ENCODE peak calls at places on chromosomes 4 and X, in eight cellular contexts. J, L, P, B, N, X, U and R are unnamed samples.

GRCh38 chr4:26288308-26288982 is 32.4 kb upstream of the RBPJ start:
- DNase-seq in N (no peak), J (no peak), X (no peak), P (no peak), U (no peak), L (peak; percentile 73), B (no peak), R (no peak)

GRCh38 chrX:132219343-132219768 is at the start of gene RAP2C:
- DNase-seq in U (peak; percentile 76), X (peak; percentile 52), P (peak; percentile 74), J (peak; percentile 72), L (no peak), B (peak; percentile 63), N (peak; percentile 75), R (peak; percentile 82)

GRCh38 chrX:39577976-39578962 is 519.5 kb downstream of the BCOR start:
- DNase-seq in L (peak; percentile 68), J (peak; percentile 49), B (peak; percentile 15), U (peak; percentile 26), X (no peak), P (no peak), N (no peak), R (peak; percentile 41)

GRCh38 chr4:114688063-114688462 is 89.5 kb downstream of the UGT8 start:
- DNase-seq in J (no peak), L (no peak), U (no peak), P (no peak), N (no peak), B (no peak), X (no peak), R (no peak)

GRCh38 chrX:34382416-34382815 is 250.3 kb upstream of the FAM47A start:
- DNase-seq in X (no peak), P (no peak), J (no peak), B (no peak), N (no peak), U (no peak), L (no peak), R (no peak)

GRCh38 chr4:127055349-127055748 is 577.4 kb upstream of the INTU start:
- DNase-seq in B (no peak), L (no peak), P (no peak), U (no peak), X (no peak), N (no peak), J (no peak), R (no peak)

GRCh38 chrX:41022579-41022978 is 62.7 kb upstream of the USP9X start:
- DNase-seq in U (no peak), P (no peak), J (no peak), X (no peak), B (no peak), N (no peak), L (no peak), R (no peak)

GRCh38 chrX:31366076-31366475 is 294.2 kb upstream of the FTHL17 start:
- DNase-seq in L (no peak), B (no peak), P (no peak), X (no peak), J (no peak), U (no peak), N (no peak), R (no peak)

GRCh38 chr4:111027526-111027925 is 404.6 kb upstream of the PITX2 start:
- DNase-seq in P (no peak), U (no peak), L (no peak), J (no peak), N (no peak), B (no peak), X (no peak), R (no peak)

GRCh38 chr4:173935622-173936405 is 347.7 kb downstream of the FBXO8 start:
- DNase-seq in P (no peak), L (no peak), U (no peak), N (no peak), X (no peak), J (no peak), B (no peak), R (no peak)

GRCh38 chrX:104136241-104137019 is 20.4 kb downstream of the SLC25A53 start:
- DNase-seq in L (peak; percentile 35), N (peak; percentile 70), X (no peak), P (peak; percentile 62), J (peak; percentile 83), U (peak; percentile 72), B (no peak), R (peak; percentile 67)

GRCh38 chr4:127240721-127241120 is 392.0 kb upstream of the INTU start:
- DNase-seq in X (no peak), B (no peak), N (no peak), J (no peak), L (no peak), P (no peak), U (no peak), R (no peak)

GRCh38 chrX:115553171-115553570 is 7.8 kb upstream of the PLS3 start:
- DNase-seq in X (no peak), J (no peak), N (no peak), P (no peak), U (no peak), B (no peak), L (no peak), R (no peak)
- TF ChIP-seq EP300 in X (no peak), J (no peak), N (no peak), P (no peak), U (no peak), B (no peak), L (no peak), R (no peak)

GRCh38 chr4:145938618-145939177 is at the start of gene ZNF827:
- DNase-seq in X (peak; percentile 65), U (peak; percentile 59), B (no peak), P (peak; percentile 53), N (no peak), J (peak; percentile 72), L (peak; percentile 49), R (peak; percentile 78)

GRCh38 chr4:145937021-145937861 is 1.4 kb downstream of the ZNF827 start:
- DNase-seq in B (peak; percentile 22), N (no peak), X (peak; percentile 74), J (peak; percentile 73), L (no peak), U (peak; percentile 62), P (peak; percentile 83), R (peak; percentile 81)

GRCh38 chr4:145939241-145939640 is 618 bp upstream of the ZNF827 start:
- DNase-seq in U (no peak), P (no peak), X (no peak), J (no peak), B (no peak), N (no peak), L (no peak), R (no peak)

GRCh38 chr4:145937990-145938611 is 522 bp downstream of the ZNF827 start:
- DNase-seq in L (no peak), X (peak; percentile 48), B (no peak), P (peak; percentile 60), N (no peak), J (peak; percentile 32), U (no peak), R (peak; percentile 28)

GRCh38 chr4:145939856-145940255 is 1.2 kb upstream of the ZNF827 start:
- DNase-seq in U (no peak), P (no peak), L (no peak), N (no peak), X (no peak), J (no peak), B (no peak), R (no peak)
- TF ChIP-seq EP300 in U (no peak), P (no peak), L (no peak), N (no peak), X (no peak), J (no peak), B (no peak), R (no peak)

DNA sequence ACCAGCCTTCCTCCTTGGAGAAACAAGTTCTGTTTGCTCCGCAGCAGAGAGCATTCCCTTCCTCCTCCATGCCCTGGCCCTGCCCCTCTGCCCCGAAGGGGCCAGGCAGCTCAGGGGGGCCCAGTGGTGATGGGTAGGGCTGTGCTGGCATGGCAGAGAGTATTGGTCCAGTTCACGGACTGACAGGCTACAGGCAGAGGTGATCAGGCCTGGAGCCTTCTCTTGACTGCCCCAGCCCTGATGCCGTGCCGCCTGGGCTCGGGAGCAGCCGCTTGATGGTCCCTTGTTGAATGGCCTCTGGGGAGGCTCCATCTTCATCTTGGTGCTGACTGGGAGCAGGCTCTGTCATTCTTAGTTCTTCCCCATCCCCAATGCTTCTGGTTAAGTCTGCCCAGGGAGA is 9.6 kb downstream of the NLGN3 start:
- DNase-seq in J (no peak), X (no peak), B (no peak), N (no peak), L (no peak), P (no peak), U (no peak), R (no peak)
- TF ChIP-seq EP300 in J (no peak), X (no peak), B (no peak), N (no peak), L (no peak), P (no peak), U (no peak), R (no peak)

DNA sequence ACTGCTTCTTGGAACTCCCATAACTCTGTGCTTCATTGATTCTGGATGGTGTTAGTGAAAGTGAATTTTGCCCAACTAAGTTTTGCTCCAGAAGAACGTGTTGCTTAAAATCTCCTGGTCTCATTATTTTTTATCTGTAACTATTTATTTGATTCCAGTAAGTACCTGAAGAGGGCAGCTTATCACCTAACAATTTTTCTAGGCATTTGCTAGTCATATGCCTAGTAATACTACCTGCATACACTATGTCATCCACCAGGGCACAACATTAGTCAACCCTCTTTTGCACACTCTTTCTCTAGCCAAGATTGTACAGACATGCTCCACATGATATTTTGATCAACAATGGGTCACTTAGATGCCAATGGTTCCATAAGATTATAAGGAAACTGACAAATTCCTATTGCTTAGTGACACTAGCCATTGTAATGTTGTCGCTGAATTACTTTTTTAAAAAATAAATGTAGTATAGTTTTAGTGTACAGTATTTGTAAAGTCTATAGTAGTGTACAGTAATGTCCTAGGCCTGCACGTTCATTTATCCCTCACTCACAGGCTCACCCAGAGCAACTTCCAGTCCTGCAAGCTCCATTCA is 499.9 kb upstream of the AADAT start:
- DNase-seq in U (no peak), X (no peak), P (peak; percentile 41), B (no peak), N (peak; percentile 9), J (no peak), L (peak; percentile 37), R (no peak)
- TF ChIP-seq EP300 in U (no peak), X (no peak), P (no peak), B (no peak), N (no peak), J (no peak), L (no peak), R (no peak)

DNA sequence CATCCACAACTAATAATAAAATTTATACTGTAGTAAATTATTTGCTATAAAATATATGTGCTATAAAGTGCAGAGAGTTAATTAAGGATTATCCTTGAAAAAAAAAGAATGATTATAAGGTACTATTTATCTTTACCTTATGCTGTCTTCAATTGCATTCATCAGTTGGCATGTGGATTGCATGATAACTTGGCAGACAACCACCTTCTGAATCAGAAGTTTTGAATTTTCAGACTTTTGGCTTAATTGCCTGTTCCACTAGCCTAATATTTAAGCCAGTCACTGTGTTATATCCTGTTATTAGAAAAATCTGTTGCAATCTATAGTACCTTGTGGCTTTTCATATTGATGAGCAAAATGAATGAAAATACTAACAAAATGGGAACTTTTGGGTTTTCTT is 1040.3 kb upstream of the PCDH10 start:
- DNase-seq in U (no peak), P (no peak), X (no peak), J (no peak), B (no peak), L (no peak), N (no peak), R (no peak)
- TF ChIP-seq EP300 in U (no peak), P (no peak), X (no peak), J (no peak), B (no peak), L (no peak), N (no peak), R (no peak)